ENCODE peak calls at places on chromosomes 3 and 15, in ten cellular contexts. A is suprapubic skin; R is HS-5; G is stimulated activated effector memory CD8-positive, alpha-beta T cell treated with anti-CD3 and anti-CD28 coated beads, Interleukin-12 subunit alpha, Interleukin-12 subunit beta, amount 100 ng/mL, for 72 hours; J is lung microvascular endothelial cell; U is smooth muscle cell of the brain vasculature; W is GM23338; V is WTC11; H is caudate nucleus; T is NCI-H774. M is an unnamed sample.

GRCh38 chr15:57152666-57153065 is 223.6 kb upstream of the CGNL1 start:
- DNase-seq in W (no peak), G (no peak), U (no peak), A (no peak), H (no peak), T (no peak), J (no peak), R (no peak), V (no peak), M (no peak)

GRCh38 chr15:63615935-63616334 is 18.7 kb downstream of the FBXL22 start:
- DNase-seq in G (no peak), J (no peak), U (no peak), V (no peak), R (no peak), T (no peak), W (no peak), A (no peak), H (no peak), M (no peak)

GRCh38 chr3:189914799-189915198 is 205.9 kb downstream of the P3H2 start:
- DNase-seq in H (no peak), U (peak), A (no peak), G (no peak), W (no peak), R (peak), T (no peak), J (no peak), V (no peak), M (no peak)

GRCh38 chr3:30455840-30456239 is 150.6 kb upstream of the TGFBR2 start:
- DNase-seq in H (no peak), U (no peak), G (no peak), W (no peak), R (no peak), T (no peak), V (no peak), A (peak), J (no peak), M (peak)

GRCh38 chr3:20561166-20561565 is 375.2 kb upstream of the SGO1 start:
- DNase-seq in H (no peak), A (no peak), U (no peak), V (no peak), J (no peak), W (no peak), G (no peak), T (no peak), R (no peak), M (no peak)

GRCh38 chr3:184786271-184787010 is 25.5 kb upstream of the VPS8 start:
- DNase-seq in T (no peak), A (no peak), V (no peak), R (peak), J (peak), H (peak), U (no peak), W (no peak), G (no peak), M (no peak)

GRCh38 chr3:196323723-196324122 is 5.7 kb upstream of the DYNLT2B start:
- DNase-seq in W (peak), V (peak), T (no peak), G (no peak), J (no peak), U (no peak), R (no peak), A (no peak), H (no peak), M (no peak)

GRCh38 chr15:91852741-91853500 is 587 bp upstream of the SLCO3A1 start:
- DNase-seq in W (peak), U (no peak), A (peak), G (peak), V (peak), H (peak), J (peak), R (no peak), T (peak), M (peak)

GRCh38 chr3:54176106-54176505 is 53.8 kb downstream of the CACNA2D3 start:
- DNase-seq in R (no peak), H (no peak), A (no peak), J (no peak), W (no peak), V (no peak), T (no peak), G (no peak), U (no peak), M (no peak)